ENCODE peak calls at places on chromosome 9, in seven cellular contexts. I is colonic mucosa, F is left ventricle myocardium inferior, Y is Panc1, T is IMR-90, H is brain microvascular endothelial cell, D is psoas muscle. N is an unnamed sample.

GRCh38 chr9:105026451-105026850 is 98.5 kb upstream of the ABCA1 start:
- DNase-seq in T (peak), D (no peak), Y (no peak), H (peak), I (no peak), F (no peak), N (peak)

GRCh38 chr9:35759795-35760194 is 5.7 kb upstream of the MSMP start:
- DNase-seq in F (no peak), H (no peak), I (peak), D (no peak), Y (no peak), T (no peak), N (no peak)

GRCh38 chr9:113916931-113917330 is 40.8 kb downstream of the ZNF618 start:
- DNase-seq in H (no peak), D (no peak), F (no peak), T (no peak), I (no peak), Y (no peak), N (no peak)

GRCh38 chr9:8825600-8826147 is 1026.1 kb upstream of the DMAC1 start:
- DNase-seq in T (no peak), D (no peak), I (no peak), F (no peak), Y (no peak), H (no peak), N (no peak)

GRCh38 chr9:3525088-3525835 is 539 bp downstream of the RFX3 start:
- DNase-seq in T (no peak), F (peak), I (no peak), D (no peak), Y (no peak), H (no peak), N (no peak)

GRCh38 chr9:16521868-16522381 is 348.5 kb downstream of the BNC2 start:
- DNase-seq in D (peak), F (peak), I (no peak), H (peak), Y (no peak), T (peak), N (peak)

GRCh38 chr9:85703398-85703797 is 38.4 kb downstream of the AGTPBP1 start:
- DNase-seq in I (no peak), F (no peak), D (no peak), Y (no peak), T (no peak), H (no peak), N (no peak)

GRCh38 chr9:19748278-19749126 is 40.3 kb downstream of the SLC24A2 start:
- DNase-seq in Y (no peak), D (no peak), T (no peak), H (peak), I (no peak), F (no peak), N (no peak)

GRCh38 chr9:2241461-2241874 is 226.3 kb downstream of the SMARCA2 start:
- DNase-seq in D (peak), Y (no peak), I (peak), F (peak), H (peak), T (peak), N (peak)

GRCh38 chr9:18771736-18772135 is 261.3 kb downstream of the SAXO1 start:
- DNase-seq in D (no peak), T (no peak), F (no peak), I (no peak), Y (no peak), H (no peak), N (no peak)

GRCh38 chr9:130043654-130044623 is 950 bp upstream of the FNBP1 start:
- DNase-seq in T (peak), H (no peak), F (peak), I (peak), D (peak), Y (no peak), N (no peak)

GRCh38 chr9:38419216-38419615 is 5.0 kb downstream of the IGFBPL1 start:
- DNase-seq in H (no peak), D (no peak), T (no peak), F (no peak), Y (no peak), I (no peak), N (no peak)

GRCh38 chr9:122835313-122835731 is 6.9 kb upstream of the PDCL start:
- DNase-seq in T (no peak), Y (no peak), F (no peak), D (no peak), I (no peak), H (no peak), N (no peak)

GRCh38 chr9:9061599-9061998 is 1262.0 kb upstream of the DMAC1 start:
- DNase-seq in T (no peak), Y (no peak), H (no peak), I (no peak), F (no peak), D (no peak), N (no peak)

GRCh38 chr9:109870365-109870764 is 90.4 kb downstream of the PALM2AKAP2 start:
- DNase-seq in H (no peak), T (no peak), I (no peak), F (no peak), Y (no peak), D (no peak), N (no peak)

GRCh38 chr9:124008855-124009834 is 2.4 kb upstream of the LHX2 start:
- DNase-seq in Y (no peak), D (no peak), I (no peak), H (no peak), F (no peak), T (no peak), N (no peak)

GRCh38 chr9:6109571-6109970 is 94.1 kb upstream of the RANBP6 start:
- DNase-seq in D (no peak), I (no peak), H (no peak), F (no peak), T (peak), Y (no peak), N (no peak)

GRCh38 chr9:106312913-106313312 is 550.1 kb upstream of the ZNF462 start:
- DNase-seq in T (no peak), I (no peak), D (no peak), H (no peak), F (no peak), Y (no peak), N (no peak)

GRCh38 chr9:14906654-14907359 is 3.4 kb downstream of the FREM1 start:
- DNase-seq in F (no peak), H (no peak), D (no peak), T (no peak), I (no peak), Y (no peak), N (no peak)

GRCh38 chr9:136960212-136960937 is 8.3 kb downstream of the LCN12 start:
- DNase-seq in I (no peak), T (no peak), H (no peak), F (no peak), D (no peak), Y (no peak), N (no peak)

GRCh38 chr9:133377721-133378216 is 1.6 kb downstream of the STKLD1 start:
- DNase-seq in T (peak), F (no peak), H (peak), Y (no peak), I (no peak), D (no peak), N (no peak)

GRCh38 chr9:123329329-123329955 is 26.6 kb upstream of the CRB2 start:
- DNase-seq in T (no peak), Y (no peak), F (no peak), D (no peak), H (no peak), I (peak), N (no peak)

GRCh38 chr9:96022445-96023031 is 147.0 kb downstream of the ERCC6L2 start:
- DNase-seq in Y (no peak), F (no peak), I (peak), H (no peak), T (no peak), D (no peak), N (no peak)

GRCh38 chr9:121852646-121853616 is 201.5 kb downstream of the DAB2IP start:
- DNase-seq in I (no peak), T (peak), D (peak), H (no peak), Y (no peak), F (peak), N (no peak)

GRCh38 chr9:129213551-129213950 is 35.5 kb upstream of the IER5L start:
- DNase-seq in T (no peak), I (no peak), H (no peak), D (no peak), Y (no peak), F (no peak), N (no peak)

GRCh38 chr9:107878462-107878861 is 388.9 kb upstream of the KLF4 start:
- DNase-seq in F (no peak), T (no peak), Y (no peak), I (no peak), H (no peak), D (no peak), N (no peak)

GRCh38 chr9:88072831-88073365 is 65.4 kb downstream of the SPATA31C2 start:
- DNase-seq in F (no peak), Y (no peak), H (no peak), I (no peak), T (no peak), D (no peak), N (no peak)

GRCh38 chr9:88161144-88161543 is 22.9 kb upstream of the SPATA31C2 start:
- DNase-seq in Y (no peak), F (no peak), T (no peak), H (no peak), D (no peak), I (no peak), N (no peak)

GRCh38 chr9:136975624-136976023 is 1.7 kb upstream of the PTGDS start:
- DNase-seq in T (no peak), H (no peak), Y (no peak), F (peak), D (no peak), I (no peak), N (peak)

GRCh38 chr9:84711936-84712335 is 42.4 kb downstream of the NTRK2 start:
- DNase-seq in Y (no peak), T (no peak), D (peak), F (no peak), H (peak), I (no peak), N (peak)

GRCh38 chr9:98432134-98432533 is 176.7 kb upstream of the TBC1D2 start:
- DNase-seq in F (no peak), H (no peak), D (no peak), T (no peak), Y (no peak), I (no peak), N (no peak)

GRCh38 chr9:119458068-119458467 is 88.8 kb upstream of the BRINP1 start:
- DNase-seq in H (no peak), D (no peak), F (no peak), T (no peak), Y (no peak), I (no peak), N (no peak)

GRCh38 chr9:698937-699336 is 142.6 kb upstream of the DMRT1 start:
- DNase-seq in F (no peak), T (no peak), I (no peak), D (no peak), Y (no peak), H (no peak), N (no peak)

GRCh38 chr9:72665421-72665820 is 144.0 kb downstream of the TMC1 start:
- DNase-seq in T (peak), F (no peak), H (no peak), Y (no peak), I (no peak), D (no peak), N (peak)

GRCh38 chr9:133948571-133949485 is 43.3 kb downstream of the VAV2 start:
- DNase-seq in D (peak), H (no peak), Y (no peak), I (no peak), T (peak), F (peak), N (no peak)

GRCh38 chr9:15349892-15350761 is 43.1 kb upstream of the TTC39B start:
- DNase-seq in D (no peak), I (peak), H (peak), F (no peak), T (peak), Y (no peak), N (peak)

GRCh38 chr9:78549711-78550110 is 252.8 kb downstream of the PSAT1 start:
- DNase-seq in Y (no peak), H (no peak), T (peak), D (no peak), I (no peak), F (no peak), N (no peak)
- TF ChIP-seq CTCF in Y (no peak), H (no peak), T (no peak), D (no peak), I (no peak), F (no peak), N (no peak)

DNA sequence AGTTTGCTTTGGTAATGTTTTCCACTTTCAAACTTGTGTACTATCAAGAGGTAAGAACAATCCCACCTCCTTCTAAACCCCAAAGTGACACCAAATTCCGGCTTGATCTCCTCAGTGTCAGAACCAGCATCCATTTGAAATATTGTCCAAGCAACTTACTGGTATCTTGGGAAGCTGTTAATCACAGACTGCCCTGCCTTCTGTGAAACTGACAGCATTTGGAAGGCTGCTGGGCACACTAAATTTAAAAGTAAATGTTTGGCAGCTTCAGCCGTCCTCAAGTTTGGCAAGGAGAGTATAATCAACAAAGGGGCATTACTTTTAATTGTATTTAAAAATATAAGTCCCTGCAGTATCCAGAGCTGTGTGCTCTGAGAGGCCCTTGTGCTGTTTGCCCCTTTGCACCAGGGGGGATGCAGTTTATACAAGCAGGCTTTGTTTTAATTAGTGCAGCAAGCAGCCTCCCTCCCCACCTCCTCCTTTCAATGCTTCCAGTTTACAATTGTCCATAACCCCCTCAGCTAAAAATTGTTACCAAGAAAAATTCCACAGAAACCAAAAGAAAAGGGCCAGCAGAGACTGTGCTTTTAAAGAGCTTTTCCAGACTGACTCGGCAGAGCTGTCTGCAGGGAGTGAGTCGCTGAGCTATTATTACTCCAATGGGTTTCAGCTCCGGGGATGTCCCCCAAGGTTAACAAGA is 328.4 kb upstream of the MPDZ start:
- DNase-seq in T (no peak), Y (no peak), I (no peak), H (no peak), F (no peak), D (no peak), N (peak)
- H3K4me3 ChIP-seq in T (no peak), Y (no peak), I (no peak), H (no peak), F (peak), D (peak), N (no peak)

GRCh38 chr9:92644278-92644677 is 25.7 kb downstream of the IPPK start:
- DNase-seq in Y (no peak), H (no peak), T (no peak), I (no peak), D (no peak), F (no peak), N (no peak)

GRCh38 chr9:92642041-92642451 is 27.9 kb downstream of the IPPK start:
- DNase-seq in F (no peak), T (no peak), D (no peak), H (no peak), Y (no peak), I (no peak), N (no peak)

GRCh38 chr9:92641092-92641809 is 28.7 kb downstream of the IPPK start:
- DNase-seq in D (no peak), I (no peak), F (no peak), T (no peak), Y (no peak), H (no peak), N (no peak)

GRCh38 chr9:92640398-92641091 is 29.4 kb downstream of the IPPK start:
- DNase-seq in I (no peak), T (no peak), H (no peak), F (no peak), Y (no peak), D (no peak), N (no peak)

GRCh38 chr9:92642599-92642998 is 27.3 kb downstream of the IPPK start:
- DNase-seq in H (no peak), Y (no peak), I (no peak), T (no peak), F (no peak), D (no peak), N (no peak)
- TF ChIP-seq CTCF in H (no peak), Y (no peak), I (no peak), T (no peak), F (no peak), D (no peak), N (no peak)

GRCh38 chr9:132164604-132165362 is 2.9 kb downstream of the NTNG2 start:
- DNase-seq in T (no peak), Y (no peak), I (peak), D (no peak), F (no peak), H (peak), N (no peak)
- H3K4me3 ChIP-seq in T (no peak), Y (no peak), I (no peak), D (peak), F (peak), H (no peak), N (no peak)

DNA sequence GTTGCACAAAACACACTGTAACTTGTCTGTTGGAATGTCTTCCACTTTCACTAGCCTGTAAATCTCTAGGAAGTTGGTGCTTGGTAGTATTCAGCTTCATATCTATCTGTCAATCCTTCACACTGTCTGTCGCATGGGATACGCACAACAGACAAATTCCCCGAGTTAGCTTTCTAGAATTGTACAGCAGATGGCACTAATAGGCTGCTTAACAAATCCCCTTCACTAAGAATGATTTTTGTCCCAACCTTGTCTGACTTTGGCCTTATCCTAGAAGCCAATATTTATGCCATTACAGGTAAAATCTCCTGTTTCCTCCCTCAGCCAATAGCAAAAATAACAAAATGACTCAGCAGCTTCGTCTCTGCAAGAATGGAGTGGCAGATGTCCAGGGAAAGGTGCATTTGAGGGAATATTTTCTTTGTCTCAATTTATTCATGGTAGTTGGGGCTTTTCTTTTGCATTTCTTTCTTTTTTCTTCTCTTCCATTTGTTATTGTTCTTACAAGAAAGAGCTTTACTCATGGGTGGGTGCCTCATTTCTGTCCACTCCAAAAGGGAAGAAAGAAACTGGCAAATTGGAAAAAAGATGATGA is 3.1 kb downstream of the NUDT2 start:
- DNase-seq in Y (peak), H (no peak), F (no peak), T (peak), D (no peak), I (no peak), N (peak)
- TF ChIP-seq CTCF in Y (peak), H (peak), F (peak), T (peak), D (peak), I (peak), N (peak)

N was measured in astrocyte of the spinal cord.